ENCODE peak calls at places on chromosomes 13 and 19, in ten cellular contexts. G is fibroblast of lung; I is kidney; Y is bronchial epithelial cell; O is fibroblast of the aortic adventitia; E is Caco-2; X is kidney epithelial cell; V is psoas muscle; C is endothelial cell; A is CD8-positive, alpha-beta T cell. Q is an unnamed sample.

GRCh38 chr13:42215578-42216421 is 56.2 kb upstream of the AKAP11 start:
- DNase-seq in Y (peak; percentile 25), G (peak; percentile 68), I (no peak), A (no peak), C (peak; percentile 39), E (peak; percentile 45), V (no peak), O (peak; percentile 52), X (no peak), Q (peak; percentile 8)

GRCh38 chr19:21848706-21849105 is 12.7 kb upstream of the ZNF43 start:
- DNase-seq in A (no peak), C (no peak), I (no peak), Y (peak; percentile 79), E (no peak), X (no peak), G (peak; percentile 12), V (no peak), O (no peak), Q (no peak)

GRCh38 chr19:5480427-5480836 is 25.2 kb downstream of the ZNRF4 start:
- DNase-seq in E (peak; percentile 59), G (peak; percentile 14), A (peak; percentile 52), Y (peak; percentile 16), X (no peak), O (no peak), C (peak; percentile 39), V (no peak), I (no peak), Q (peak; percentile 67)

GRCh38 chr19:4575978-4576933 is 16.8 kb upstream of the SEMA6B start:
- DNase-seq in G (peak; percentile 52), C (peak; percentile 80), I (peak; percentile 85), O (peak; percentile 60), A (peak; percentile 80), E (peak; percentile 74), V (peak; percentile 80), X (no peak), Y (peak; percentile 27), Q (peak; percentile 85)

GRCh38 chr19:14472202-14472961 is 2.8 kb downstream of the PTGER1 start:
- DNase-seq in Y (no peak), E (peak; percentile 66), G (peak; percentile 33), V (peak; percentile 84), O (peak; percentile 47), A (peak; percentile 94), C (peak; percentile 87), I (peak; percentile 91), X (no peak), Q (peak; percentile 96)

GRCh38 chr19:5407356-5407755 is 47.9 kb upstream of the ZNRF4 start:
- DNase-seq in E (no peak), A (no peak), G (peak; percentile 8), V (no peak), X (no peak), C (no peak), Y (peak; percentile 17), O (peak; percentile 20), I (no peak), Q (no peak)

GRCh38 chr19:54209748-54210494 is 9.3 kb downstream of the RPS9 start:
- DNase-seq in X (peak; percentile 97), C (no peak), E (peak; percentile 79), O (peak; percentile 97), V (peak; percentile 89), Y (peak; percentile 96), I (peak; percentile 95), A (no peak), G (peak; percentile 99), Q (no peak)

GRCh38 chr13:78098249-78098648 is 179.6 kb upstream of the EDNRB start:
- DNase-seq in C (no peak), Y (no peak), E (no peak), A (no peak), I (no peak), V (no peak), G (no peak), O (no peak), X (no peak), Q (no peak)

GRCh38 chr19:49761625-49762311 is 1.3 kb downstream of the TSKS start:
- DNase-seq in C (peak; percentile 30), I (no peak), G (peak; percentile 65), E (no peak), V (no peak), O (peak; percentile 90), Y (no peak), X (no peak), A (peak; percentile 54), Q (no peak)
- TF ChIP-seq CTCF in C (no peak), I (no peak), G (peak; percentile 35), E (no peak), V (no peak), O (peak; percentile 66), Y (no peak), X (peak; percentile 14), A (no peak), Q (peak; percentile 34)

GRCh38 chr13:54301085-54301484 is 1272.5 kb downstream of the OLFM4 start:
- DNase-seq in A (no peak), C (no peak), Y (no peak), X (no peak), E (no peak), V (no peak), O (no peak), G (no peak), I (no peak), Q (no peak)
- TF ChIP-seq CTCF in A (no peak), C (no peak), Y (no peak), X (no peak), E (no peak), V (no peak), O (no peak), G (no peak), I (no peak), Q (no peak)

DNA sequence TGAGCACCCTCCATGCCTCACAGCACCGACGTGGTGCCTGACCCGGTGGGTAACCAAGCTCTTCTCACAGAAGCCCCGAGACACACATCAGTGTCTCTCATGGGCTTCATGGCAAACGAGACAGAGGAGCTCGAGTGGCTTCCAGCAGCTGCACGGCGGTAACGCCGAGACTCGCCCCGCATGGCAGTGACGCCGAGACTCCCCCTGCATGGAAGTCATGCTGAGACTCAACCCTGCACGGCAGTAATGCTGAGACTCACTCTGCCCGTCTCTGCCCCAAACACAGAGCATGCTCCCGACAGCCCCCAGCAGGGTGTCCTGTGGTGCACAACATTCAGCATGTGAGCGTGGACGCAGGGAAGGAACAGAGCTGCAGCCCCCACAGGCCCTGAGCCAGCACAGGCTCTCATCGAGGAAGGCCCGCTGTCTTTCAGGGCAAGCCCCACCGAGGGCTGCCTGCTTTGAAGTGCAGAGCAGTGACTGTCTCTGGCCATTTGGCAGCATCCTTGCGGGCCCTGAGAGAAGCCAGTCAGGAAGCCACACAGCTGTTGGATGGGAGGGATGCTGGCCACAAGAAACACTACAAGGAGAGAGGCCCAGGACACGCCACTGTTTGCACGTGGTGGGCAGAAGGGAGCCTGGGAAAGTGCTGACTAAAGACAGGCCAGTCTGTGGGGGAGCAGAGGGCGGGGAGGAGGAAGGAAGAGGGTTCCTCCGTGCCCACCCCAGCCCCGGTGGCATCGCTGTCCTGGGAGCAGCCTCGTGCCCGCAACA is 9.5 kb downstream of the GAS6 start:
- DNase-seq in I (peak; percentile 75), O (peak; percentile 30), E (no peak), A (peak; percentile 52), G (peak; percentile 79), C (no peak), Y (no peak), V (peak; percentile 68), X (no peak), Q (no peak)
- TF ChIP-seq CTCF in I (no peak), O (no peak), E (no peak), A (no peak), G (no peak), C (no peak), Y (no peak), V (no peak), X (no peak), Q (no peak)

GRCh38 chr13:46675016-46675415 is 121.9 kb downstream of the ESD start:
- DNase-seq in V (no peak), X (no peak), A (no peak), O (no peak), I (no peak), Y (no peak), G (peak; percentile 39), C (no peak), E (no peak), Q (no peak)

GRCh38 chr13:46676378-46676725 is 120.6 kb downstream of the ESD start:
- DNase-seq in E (no peak), O (no peak), C (no peak), G (no peak), V (no peak), A (no peak), Y (peak; percentile 61), I (no peak), X (no peak), Q (no peak)

GRCh38 chr13:46683879-46684278 is 113.1 kb downstream of the ESD start:
- DNase-seq in A (no peak), E (no peak), G (peak; percentile 22), O (no peak), C (no peak), I (no peak), X (no peak), V (no peak), Y (no peak), Q (peak; percentile 14)

GRCh38 chr13:46682015-46682414 is 114.9 kb downstream of the ESD start:
- DNase-seq in X (no peak), C (no peak), Y (no peak), E (no peak), G (no peak), I (no peak), O (no peak), A (no peak), V (no peak), Q (no peak)

GRCh38 chr13:46679369-46680180 is 117.4 kb downstream of the ESD start:
- DNase-seq in A (no peak), O (peak; percentile 69), Y (no peak), X (no peak), E (no peak), I (no peak), V (no peak), C (no peak), G (peak; percentile 76), Q (peak; percentile 60)
- TF ChIP-seq CTCF in A (no peak), O (peak; percentile 22), Y (no peak), X (peak; percentile 18), E (no peak), I (no peak), V (no peak), C (no peak), G (no peak), Q (peak; percentile 4)

DNA sequence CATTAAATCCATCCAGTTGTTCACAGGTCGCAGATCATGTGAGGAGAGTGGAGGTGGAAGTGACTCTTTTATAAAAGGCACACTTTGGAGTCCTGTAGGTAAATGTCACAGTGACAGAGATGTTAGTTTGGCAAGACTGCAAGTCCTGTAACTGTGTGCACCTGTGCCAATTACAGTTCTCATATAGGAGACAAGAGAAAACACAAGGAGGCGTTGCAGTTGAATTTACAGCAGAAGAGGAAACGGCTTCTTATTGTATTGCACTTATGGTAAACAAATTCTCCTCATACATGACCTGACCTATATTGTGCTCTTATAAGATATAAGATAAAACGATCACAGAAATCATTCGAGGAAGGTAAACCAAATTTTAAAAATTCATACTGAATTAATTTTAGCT is 732.8 kb upstream of the SLC10A2 start:
- DNase-seq in Y (no peak), G (no peak), C (no peak), V (no peak), X (no peak), E (no peak), I (no peak), O (no peak), A (no peak), Q (no peak)
- TF ChIP-seq CTCF in Y (no peak), G (no peak), C (no peak), V (no peak), X (no peak), E (no peak), I (no peak), O (no peak), A (no peak), Q (no peak)